ENCODE peak calls at places on chromosomes 1 and 21, in five cellular contexts. N, F, H, K and L are unnamed samples.

GRCh38 chr1:247400685-247401084 is 15.3 kb upstream of the NLRP3 start:
- DNase-seq in N (no peak), F (no peak), H (no peak), K (no peak), L (peak)

GRCh38 chr21:46065215-46065992 is 32.5 kb upstream of the COL6A2 start:
- DNase-seq in N (no peak), F (no peak), H (no peak), K (no peak), L (no peak)

GRCh38 chr1:14724697-14725096 is 126.2 kb downstream of the KAZN start:
- DNase-seq in N (no peak), F (no peak), H (no peak), K (no peak), L (no peak)

GRCh38 chr1:160083968-160084770 is 2.8 kb downstream of the KCNJ9 start:
- DNase-seq in N (no peak), F (peak), H (peak), K (no peak), L (peak)

GRCh38 chr1:201748331-201748730 is 80.6 kb upstream of the IPO9 start:
- DNase-seq in N (no peak), F (no peak), H (no peak), K (peak), L (peak)

GRCh38 chr21:21200103-21200938 is 202.1 kb downstream of the NCAM2 start:
- DNase-seq in N (no peak), F (peak), H (peak), K (peak), L (no peak)

GRCh38 chr1:64790965-64791487 is 46.2 kb downstream of the RAVER2 start:
- DNase-seq in N (no peak), F (no peak), H (no peak), K (no peak), L (no peak)

GRCh38 chr1:230268371-230269170 is 157.6 kb downstream of the PGBD5 start:
- DNase-seq in N (no peak), F (peak), H (peak), K (peak), L (peak)

GRCh38 chr21:25983745-25984144 is 186.8 kb downstream of the APP start:
- DNase-seq in N (no peak), F (no peak), H (no peak), K (no peak), L (no peak)

GRCh38 chr1:200415227-200415626 is 5.4 kb upstream of the ZNF281 start:
- DNase-seq in N (no peak), F (no peak), H (no peak), K (no peak), L (no peak)

GRCh38 chr1:39676951-39677350 is 5.0 kb upstream of the NT5C1A start:
- DNase-seq in N (no peak), F (no peak), H (no peak), K (no peak), L (no peak)

GRCh38 chr1:157659576-157660247 is 40.9 kb downstream of the FCRL3 start:
- DNase-seq in N (no peak), F (no peak), H (no peak), K (no peak), L (no peak)

GRCh38 chr1:76144233-76144632 is 69.7 kb downstream of the ST6GALNAC3 start:
- DNase-seq in N (no peak), F (no peak), H (no peak), K (no peak), L (no peak)

GRCh38 chr1:92168657-92169056 is 49.1 kb upstream of the C1orf146 start:
- DNase-seq in N (no peak), F (no peak), H (no peak), K (no peak), L (peak)

GRCh38 chr1:25023190-25023578 is 93.1 kb upstream of the RUNX3 start:
- DNase-seq in N (no peak), F (no peak), H (no peak), K (no peak), L (no peak)
- H3K4me3 ChIP-seq in N (no peak), F (no peak), H (no peak), K (no peak), L (no peak)

DNA sequence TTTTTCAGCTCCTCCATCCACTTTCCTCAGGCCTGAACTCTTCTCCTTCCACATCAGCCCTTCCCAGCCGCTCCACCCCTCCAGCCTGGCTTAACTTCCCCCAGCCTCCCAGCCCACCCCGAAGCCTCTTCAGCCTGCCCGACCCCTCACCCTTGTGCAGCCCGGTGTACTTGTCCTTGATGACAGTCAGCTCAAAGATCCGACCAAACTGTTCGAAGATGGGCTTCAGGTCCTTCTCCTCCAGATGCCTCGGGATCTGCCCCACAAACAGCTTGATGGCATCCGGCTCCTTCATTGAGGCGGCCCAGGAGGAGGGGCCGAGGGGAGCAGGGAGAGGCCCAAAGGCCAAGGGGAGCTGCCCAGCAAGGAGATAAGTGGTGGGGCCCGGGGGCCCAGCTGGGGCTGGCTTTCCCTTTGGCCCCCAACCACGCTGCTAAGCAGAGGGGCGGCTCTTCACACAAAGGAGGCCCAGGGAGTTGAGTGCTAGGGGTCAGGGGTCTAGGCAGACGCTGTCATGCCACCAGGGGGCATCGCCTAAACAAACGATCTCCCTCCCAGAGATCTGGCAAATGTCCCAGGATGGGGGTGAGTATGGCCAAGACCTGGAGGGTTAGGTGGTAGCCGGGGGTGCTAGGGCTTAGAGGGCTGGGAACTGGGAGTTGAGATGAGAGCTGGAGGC is 738 bp downstream of the CELF3 start:
- DNase-seq in N (no peak), F (no peak), H (peak), K (no peak), L (peak)
- H3K4me3 ChIP-seq in N (no peak), F (no peak), H (no peak), K (no peak), L (peak)

GRCh38 chr1:222652676-222653075 is 34.8 kb downstream of the MIA3 start:
- DNase-seq in N (no peak), F (no peak), H (no peak), K (no peak), L (no peak)
- H3K4me3 ChIP-seq in N (no peak), F (no peak), H (no peak), K (no peak), L (no peak)

GRCh38 chr1:55640708-55641473 is 425.7 kb upstream of the USP24 start:
- DNase-seq in N (no peak), F (peak), H (no peak), K (peak), L (no peak)
- H3K4me3 ChIP-seq in N (peak), F (no peak), H (no peak), K (peak), L (no peak)

GRCh38 chr1:205448540-205449253 is 7.1 kb downstream of the BLACAT1 start:
- DNase-seq in N (no peak), F (no peak), H (no peak), K (no peak), L (peak)
- H3K4me3 ChIP-seq in N (peak), F (no peak), H (peak), K (no peak), L (peak)